ENCODE peak calls at places on chromosomes 2 and 18, in ten cellular contexts. One of them, this sample, is unnamed. For H3K4me1, the result is how much of the 10 kb centered on the place peaks cover.

GRCh38 chr2:221343524-221343923 is 228.6 kb downstream of the EPHA4 start:
- DNase-seq in A549: no peak
- DNase-seq in right lobe of liver: no peak
- DNase-seq in heart left ventricle: no peak
- DNase-seq in ovary: no peak
- DNase-seq in vagina: no peak
- DNase-seq in prostate gland: no peak
- DNase-seq in endothelial cell of umbilical vein: no peak
- DNase-seq in transverse colon: no peak
- DNase-seq in HCT116: no peak
- DNase-seq in this sample: no peak

GRCh38 chr2:240387669-240388358 is 47.6 kb upstream of the GPC1 start:
- DNase-seq in A549: peak
- DNase-seq in right lobe of liver: peak
- DNase-seq in heart left ventricle: peak
- DNase-seq in ovary: peak
- DNase-seq in vagina: no peak
- DNase-seq in prostate gland: no peak
- DNase-seq in endothelial cell of umbilical vein: peak
- DNase-seq in transverse colon: peak
- DNase-seq in HCT116: peak
- DNase-seq in this sample: no peak

GRCh38 chr18:10131783-10132381 is 218.1 kb downstream of the VAPA start:
- DNase-seq in A549: no peak
- DNase-seq in right lobe of liver: no peak
- DNase-seq in heart left ventricle: peak
- DNase-seq in ovary: peak
- DNase-seq in vagina: no peak
- DNase-seq in prostate gland: no peak
- DNase-seq in endothelial cell of umbilical vein: no peak
- DNase-seq in transverse colon: no peak
- DNase-seq in HCT116: no peak
- DNase-seq in this sample: no peak

GRCh38 chr2:65309699-65310098 is 82.1 kb downstream of the ACTR2 start:
- DNase-seq in A549: no peak
- DNase-seq in right lobe of liver: no peak
- DNase-seq in heart left ventricle: no peak
- DNase-seq in ovary: no peak
- DNase-seq in vagina: no peak
- DNase-seq in prostate gland: peak
- DNase-seq in endothelial cell of umbilical vein: no peak
- DNase-seq in transverse colon: no peak
- DNase-seq in HCT116: no peak
- DNase-seq in this sample: no peak

GRCh38 chr2:69376385-69376784 is 10.6 kb downstream of the GFPT1 start:
- DNase-seq in A549: no peak
- DNase-seq in right lobe of liver: no peak
- DNase-seq in heart left ventricle: no peak
- DNase-seq in ovary: no peak
- DNase-seq in vagina: no peak
- DNase-seq in prostate gland: no peak
- DNase-seq in endothelial cell of umbilical vein: no peak
- DNase-seq in transverse colon: no peak
- DNase-seq in HCT116: no peak
- DNase-seq in this sample: no peak

GRCh38 chr2:237687666-237688065 is 60.3 kb downstream of the LRRFIP1 start:
- DNase-seq in A549: no peak
- DNase-seq in right lobe of liver: no peak
- DNase-seq in heart left ventricle: peak
- DNase-seq in ovary: peak
- DNase-seq in vagina: no peak
- DNase-seq in prostate gland: no peak
- DNase-seq in endothelial cell of umbilical vein: no peak
- DNase-seq in transverse colon: peak
- DNase-seq in HCT116: no peak
- DNase-seq in this sample: peak

GRCh38 chr18:8747440-8747937 is 42.1 kb downstream of the MTCL1 start:
- DNase-seq in A549: no peak
- DNase-seq in right lobe of liver: no peak
- DNase-seq in heart left ventricle: no peak
- DNase-seq in ovary: no peak
- DNase-seq in vagina: no peak
- DNase-seq in prostate gland: no peak
- DNase-seq in endothelial cell of umbilical vein: peak
- DNase-seq in transverse colon: no peak
- DNase-seq in HCT116: no peak
- DNase-seq in this sample: no peak

GRCh38 chr18:58438161-58438983 is 190.5 kb downstream of the ALPK2 start:
- DNase-seq in A549: no peak
- DNase-seq in right lobe of liver: no peak
- DNase-seq in heart left ventricle: no peak
- DNase-seq in ovary: no peak
- DNase-seq in vagina: no peak
- DNase-seq in prostate gland: no peak
- DNase-seq in endothelial cell of umbilical vein: no peak
- DNase-seq in transverse colon: no peak
- DNase-seq in HCT116: no peak
- DNase-seq in this sample: no peak

GRCh38 chr2:7825591-7826312 is 856.1 kb upstream of the ID2 start:
- DNase-seq in A549: peak
- DNase-seq in right lobe of liver: no peak
- DNase-seq in heart left ventricle: no peak
- DNase-seq in ovary: no peak
- DNase-seq in vagina: no peak
- DNase-seq in prostate gland: peak
- DNase-seq in endothelial cell of umbilical vein: no peak
- DNase-seq in transverse colon: no peak
- DNase-seq in HCT116: no peak
- DNase-seq in this sample: peak

GRCh38 chr2:98393354-98393753 is 47.1 kb downstream of the CNGA3 start:
- DNase-seq in A549: no peak
- DNase-seq in right lobe of liver: no peak
- DNase-seq in heart left ventricle: no peak
- DNase-seq in ovary: no peak
- DNase-seq in vagina: peak
- DNase-seq in prostate gland: no peak
- DNase-seq in endothelial cell of umbilical vein: no peak
- DNase-seq in transverse colon: no peak
- DNase-seq in HCT116: no peak
- DNase-seq in this sample: no peak

GRCh38 chr18:49764032-49764431 is 49.3 kb downstream of the ACAA2 start:
- DNase-seq in A549: no peak
- DNase-seq in right lobe of liver: no peak
- DNase-seq in heart left ventricle: no peak
- DNase-seq in ovary: no peak
- DNase-seq in vagina: no peak
- DNase-seq in prostate gland: no peak
- DNase-seq in endothelial cell of umbilical vein: peak
- DNase-seq in transverse colon: no peak
- DNase-seq in HCT116: no peak
- DNase-seq in this sample: peak

GRCh38 chr2:209577376-209578357 is 153.8 kb downstream of the MAP2 start:
- DNase-seq in A549: no peak
- DNase-seq in right lobe of liver: no peak
- DNase-seq in heart left ventricle: no peak
- DNase-seq in ovary: no peak
- DNase-seq in vagina: no peak
- DNase-seq in prostate gland: no peak
- DNase-seq in endothelial cell of umbilical vein: peak
- DNase-seq in transverse colon: no peak
- DNase-seq in HCT116: peak
- DNase-seq in this sample: no peak

GRCh38 chr2:240819404-240820013 is 510 bp downstream of the KIF1A start:
- DNase-seq in A549: no peak
- DNase-seq in right lobe of liver: no peak
- DNase-seq in heart left ventricle: no peak
- DNase-seq in ovary: no peak
- DNase-seq in vagina: peak
- DNase-seq in prostate gland: no peak
- DNase-seq in endothelial cell of umbilical vein: no peak
- DNase-seq in transverse colon: no peak
- DNase-seq in HCT116: no peak
- DNase-seq in this sample: no peak

GRCh38 chr18:13520306-13520705 is 206.1 kb downstream of the FAM210A start:
- DNase-seq in A549: no peak
- DNase-seq in right lobe of liver: no peak
- DNase-seq in heart left ventricle: peak
- DNase-seq in ovary: no peak
- DNase-seq in vagina: no peak
- DNase-seq in prostate gland: no peak
- DNase-seq in endothelial cell of umbilical vein: no peak
- DNase-seq in transverse colon: no peak
- DNase-seq in HCT116: no peak
- DNase-seq in this sample: no peak

GRCh38 chr2:119223521-119224390 is at the start of gene STEAP3:
- DNase-seq in A549: peak
- DNase-seq in right lobe of liver: peak
- DNase-seq in heart left ventricle: peak
- DNase-seq in ovary: peak
- DNase-seq in vagina: no peak
- DNase-seq in prostate gland: peak
- DNase-seq in endothelial cell of umbilical vein: peak
- DNase-seq in transverse colon: peak
- DNase-seq in HCT116: peak
- DNase-seq in this sample: no peak
- TF ChIP-seq POLR2A in A549: peak
- TF ChIP-seq POLR2A in right lobe of liver: peak
- TF ChIP-seq POLR2A in heart left ventricle: no peak
- TF ChIP-seq POLR2A in ovary: no peak
- TF ChIP-seq POLR2A in vagina: no peak
- TF ChIP-seq POLR2A in prostate gland: peak
- TF ChIP-seq POLR2A in endothelial cell of umbilical vein: peak
- TF ChIP-seq POLR2A in transverse colon: no peak
- TF ChIP-seq POLR2A in HCT116: peak
- TF ChIP-seq POLR2A in this sample: peak

DNA sequence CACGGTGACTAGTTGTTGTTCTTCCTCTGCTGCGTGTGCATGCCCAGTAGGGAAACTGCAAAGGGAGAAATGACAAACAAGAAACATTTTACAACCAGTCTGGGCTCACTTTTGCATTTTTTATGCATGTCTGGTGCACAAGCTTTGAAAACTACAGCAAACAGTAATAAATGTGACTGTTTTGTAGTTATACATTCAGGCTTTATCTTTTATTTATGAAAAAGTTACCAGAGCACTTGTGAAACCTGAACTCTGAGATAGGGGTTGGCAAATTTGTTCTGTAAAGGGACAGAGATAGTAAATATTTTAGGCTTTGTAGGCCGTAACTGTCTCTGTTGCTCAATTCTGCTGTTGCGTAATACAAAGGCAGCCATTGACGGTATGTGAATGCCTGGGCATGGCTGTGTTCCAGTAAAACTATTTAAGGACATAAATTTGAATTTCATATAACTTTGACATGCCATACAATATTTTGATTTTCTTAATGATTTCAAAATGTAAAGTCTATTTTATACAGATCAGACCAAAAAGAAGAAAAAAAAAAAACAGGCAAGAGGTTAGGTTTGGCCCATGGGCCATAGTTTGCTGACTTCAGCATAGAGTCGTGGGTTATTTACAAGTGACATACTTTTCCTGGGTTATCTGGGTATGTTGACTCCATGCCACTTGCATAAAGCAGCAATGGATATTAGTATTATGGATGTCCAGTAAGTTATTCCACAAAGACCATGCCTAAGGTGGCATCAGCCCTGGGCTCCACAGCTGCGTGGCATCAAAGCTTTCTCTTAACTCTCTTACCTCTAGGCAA is 53.6 kb upstream of the EML6 start:
- DNase-seq in A549: no peak
- DNase-seq in right lobe of liver: no peak
- DNase-seq in heart left ventricle: no peak
- DNase-seq in ovary: no peak
- DNase-seq in vagina: no peak
- DNase-seq in prostate gland: peak
- DNase-seq in endothelial cell of umbilical vein: no peak
- DNase-seq in transverse colon: peak
- DNase-seq in HCT116: no peak
- DNase-seq in this sample: no peak
- H3K4me1 ChIP-seq in A549: under half
- H3K4me1 ChIP-seq in right lobe of liver: half or more
- H3K4me1 ChIP-seq in heart left ventricle: half or more
- H3K4me1 ChIP-seq in ovary: under half
- H3K4me1 ChIP-seq in vagina: half or more
- H3K4me1 ChIP-seq in prostate gland: under half
- H3K4me1 ChIP-seq in endothelial cell of umbilical vein: under half
- H3K4me1 ChIP-seq in transverse colon: half or more
- H3K4me1 ChIP-seq in HCT116: under half
- H3K4me1 ChIP-seq in this sample: half or more

GRCh38 chr18:3620146-3621119 is 170.5 kb downstream of the TGIF1 start:
- DNase-seq in A549: no peak
- DNase-seq in right lobe of liver: no peak
- DNase-seq in heart left ventricle: no peak
- DNase-seq in ovary: no peak
- DNase-seq in vagina: no peak
- DNase-seq in prostate gland: no peak
- DNase-seq in endothelial cell of umbilical vein: no peak
- DNase-seq in transverse colon: no peak
- DNase-seq in HCT116: no peak
- DNase-seq in this sample: no peak
- TF ChIP-seq POLR2A in A549: no peak
- TF ChIP-seq POLR2A in right lobe of liver: no peak
- TF ChIP-seq POLR2A in heart left ventricle: no peak
- TF ChIP-seq POLR2A in ovary: no peak
- TF ChIP-seq POLR2A in vagina: no peak
- TF ChIP-seq POLR2A in prostate gland: no peak
- TF ChIP-seq POLR2A in endothelial cell of umbilical vein: no peak
- TF ChIP-seq POLR2A in transverse colon: no peak
- TF ChIP-seq POLR2A in HCT116: no peak
- TF ChIP-seq POLR2A in this sample: no peak

GRCh38 chr2:177262958-177263450 is 1.5 kb downstream of the NFE2L2 start:
- DNase-seq in A549: no peak
- DNase-seq in right lobe of liver: no peak
- DNase-seq in heart left ventricle: no peak
- DNase-seq in ovary: no peak
- DNase-seq in vagina: no peak
- DNase-seq in prostate gland: no peak
- DNase-seq in endothelial cell of umbilical vein: no peak
- DNase-seq in transverse colon: no peak
- DNase-seq in HCT116: no peak
- DNase-seq in this sample: no peak

GRCh38 chr2:177265386-177265690 is 811 bp upstream of the NFE2L2 start:
- DNase-seq in A549: no peak
- DNase-seq in right lobe of liver: no peak
- DNase-seq in heart left ventricle: no peak
- DNase-seq in ovary: no peak
- DNase-seq in vagina: no peak
- DNase-seq in prostate gland: peak
- DNase-seq in endothelial cell of umbilical vein: peak
- DNase-seq in transverse colon: peak
- DNase-seq in HCT116: no peak
- DNase-seq in this sample: no peak

GRCh38 chr2:177263451-177264208 is 897 bp downstream of the NFE2L2 start:
- DNase-seq in A549: peak
- DNase-seq in right lobe of liver: peak
- DNase-seq in heart left ventricle: peak
- DNase-seq in ovary: peak
- DNase-seq in vagina: peak
- DNase-seq in prostate gland: peak
- DNase-seq in endothelial cell of umbilical vein: peak
- DNase-seq in transverse colon: peak
- DNase-seq in HCT116: peak
- DNase-seq in this sample: peak

GRCh38 chr2:177264539-177265385 is at the start of gene NFE2L2:
- DNase-seq in A549: peak
- DNase-seq in right lobe of liver: peak
- DNase-seq in heart left ventricle: peak
- DNase-seq in ovary: peak
- DNase-seq in vagina: no peak
- DNase-seq in prostate gland: peak
- DNase-seq in endothelial cell of umbilical vein: peak
- DNase-seq in transverse colon: peak
- DNase-seq in HCT116: peak
- DNase-seq in this sample: peak

GRCh38 chr2:177264209-177264538 is 353 bp downstream of the NFE2L2 start:
- DNase-seq in A549: no peak
- DNase-seq in right lobe of liver: peak
- DNase-seq in heart left ventricle: no peak
- DNase-seq in ovary: no peak
- DNase-seq in vagina: no peak
- DNase-seq in prostate gland: no peak
- DNase-seq in endothelial cell of umbilical vein: no peak
- DNase-seq in transverse colon: peak
- DNase-seq in HCT116: no peak
- DNase-seq in this sample: no peak
- H3K4me1 ChIP-seq in A549: under half
- H3K4me1 ChIP-seq in right lobe of liver: under half
- H3K4me1 ChIP-seq in heart left ventricle: under half
- H3K4me1 ChIP-seq in ovary: under half
- H3K4me1 ChIP-seq in vagina: half or more
- H3K4me1 ChIP-seq in prostate gland: under half
- H3K4me1 ChIP-seq in endothelial cell of umbilical vein: under half
- H3K4me1 ChIP-seq in transverse colon: under half
- H3K4me1 ChIP-seq in HCT116: under half
- H3K4me1 ChIP-seq in this sample: under half